ENCODE peak calls at places on chromosomes 3 and 15, in four cellular contexts. U, Z, X and B are unnamed samples.

GRCh38 chr3:195148553-195148952 is 122.4 kb downstream of the XXYLT1 start:
- DNase-seq in U (no peak), Z (no peak), X (no peak), B (no peak)

GRCh38 chr3:60708191-60708975 is 542.9 kb downstream of the FHIT start:
- DNase-seq in U (no peak), Z (no peak), X (peak; percentile 58), B (no peak)

GRCh38 chr3:78277793-78278192 is 1237.9 kb downstream of the ROBO2 start:
- DNase-seq in U (no peak), Z (no peak), X (peak; percentile 0), B (no peak)

GRCh38 chr3:127997961-127998360 is 54.3 kb upstream of the SEC61A1 start:
- DNase-seq in U (no peak), Z (no peak), X (peak; percentile 13), B (no peak)

GRCh38 chr15:64044315-64045105 is 1.8 kb downstream of the DAPK2 start:
- DNase-seq in U (no peak), Z (no peak), X (no peak), B (no peak)

GRCh38 chr3:9398715-9399708 is 1.6 kb downstream of the SETD5 start:
- DNase-seq in U (peak; percentile 25), Z (peak; percentile 52), X (no peak), B (peak; percentile 18)

GRCh38 chr3:123151251-123151705 is 50.5 kb upstream of the SEC22A start:
- DNase-seq in U (no peak), Z (no peak), X (no peak), B (no peak)

GRCh38 chr3:8752832-8753231 is 16.6 kb downstream of the OXTR start:
- DNase-seq in U (no peak), Z (no peak), X (no peak), B (no peak)

GRCh38 chr3:180093535-180093934 is 56.8 kb upstream of the PEX5L start:
- DNase-seq in U (no peak), Z (no peak), X (no peak), B (no peak)

GRCh38 chr3:99865321-99865720 is 47.7 kb downstream of the CMSS1 start:
- DNase-seq in U (no peak), Z (no peak), X (no peak), B (no peak)

GRCh38 chr3:96863129-96863740 is 48.8 kb downstream of the EPHA6 start:
- DNase-seq in U (no peak), Z (peak; percentile 65), X (peak; percentile 73), B (no peak)

GRCh38 chr3:150407818-150408231 is 273 bp upstream of the TSC22D2 start:
- DNase-seq in U (no peak), Z (peak; percentile 97), X (no peak), B (no peak)

GRCh38 chr3:155079795-155080546 is at the start of gene MME:
- DNase-seq in U (no peak), Z (peak; percentile 81), X (peak; percentile 8), B (no peak)

GRCh38 chr3:9098716-9099675 is 135.7 kb upstream of the RAD18 start:
- DNase-seq in U (no peak), Z (no peak), X (peak; percentile 85), B (no peak)

GRCh38 chr15:48392356-48392755 is 61.1 kb downstream of the DUT start:
- DNase-seq in U (no peak), Z (no peak), X (no peak), B (no peak)

GRCh38 chr15:58357529-58358476 is 74.0 kb upstream of the LIPC start:
- DNase-seq in U (peak; percentile 40), Z (no peak), X (no peak), B (peak; percentile 54)

GRCh38 chr3:31423522-31423921 is 109.2 kb upstream of the STT3B start:
- DNase-seq in U (no peak), Z (no peak), X (no peak), B (no peak)

GRCh38 chr3:142269777-142270176 is 44.4 kb upstream of the GK5 start:
- DNase-seq in U (peak; percentile 30), Z (no peak), X (no peak), B (no peak)

GRCh38 chr15:89628791-89629715 is 26.2 kb downstream of the KIF7 start:
- DNase-seq in U (no peak), Z (no peak), X (no peak), B (no peak)

GRCh38 chr3:171833775-171834460 is 9.2 kb upstream of the TMEM212 start:
- DNase-seq in U (no peak), Z (no peak), X (peak; percentile 45), B (no peak)

GRCh38 chr15:78930577-78931388 is 14.1 kb downstream of the CTSH start:
- DNase-seq in U (no peak), Z (no peak), X (no peak), B (no peak)

GRCh38 chr3:69086133-69086722 is 1.5 kb downstream of the ARL6IP5 start:
- DNase-seq in U (peak; percentile 32), Z (peak; percentile 88), X (peak; percentile 27), B (peak; percentile 77)

GRCh38 chr3:115922681-115923347 is 299.5 kb downstream of the GAP43 start:
- DNase-seq in U (no peak), Z (peak; percentile 20), X (peak; percentile 0), B (no peak)

GRCh38 chr3:40088527-40089170 is 220.9 kb upstream of the EIF1B start:
- DNase-seq in U (no peak), Z (no peak), X (no peak), B (no peak)

GRCh38 chr15:85044251-85044853 is 62.7 kb downstream of the PDE8A start:
- DNase-seq in U (peak; percentile 26), Z (peak; percentile 72), X (peak; percentile 60), B (peak; percentile 31)

GRCh38 chr3:172512363-172512762 is 10.9 kb downstream of the TNFSF10 start:
- DNase-seq in U (no peak), Z (no peak), X (no peak), B (peak; percentile 45)

GRCh38 chr3:41578798-41579197 is 379.5 kb downstream of the CTNNB1 start:
- DNase-seq in U (no peak), Z (no peak), X (no peak), B (no peak)

GRCh38 chr3:42497009-42497731 is 5.3 kb upstream of the VIPR1 start:
- DNase-seq in U (no peak), Z (peak; percentile 30), X (no peak), B (peak; percentile 1)